ENCODE peak calls at places on chromosomes 16 and 17, in six cellular contexts. H is dorsolateral prefrontal cortex, Q is sigmoid colon, D is HCT116, V is heart right ventricle, L is PC-9. M is an unnamed sample.
A peak's percentile ranks its signal among the peaks of the same experiment; 100 is the strongest.

GRCh38 chr16:68995011-68995504 is 110.4 kb upstream of the HAS3 start:
- DNase-seq in H (no peak), V (no peak), Q (no peak), D (peak; percentile 80), L (peak; percentile 46), M (no peak)

GRCh38 chr16:79295746-79296145 is 304.8 kb downstream of the MAF start:
- DNase-seq in Q (no peak), D (no peak), L (no peak), V (no peak), H (no peak), M (no peak)

GRCh38 chr16:64225036-64225435 is 896.8 kb downstream of the CDH11 start:
- DNase-seq in H (no peak), V (no peak), L (no peak), D (no peak), Q (no peak), M (no peak)

GRCh38 chr16:85034591-85035433 is 7.2 kb downstream of the KIAA0513 start:
- DNase-seq in D (no peak), V (no peak), Q (no peak), H (no peak), L (no peak), M (no peak)

GRCh38 chr17:82458885-82459424 is 414 bp downstream of the NARF start:
- DNase-seq in V (no peak), Q (peak; percentile 71), L (no peak), D (no peak), H (no peak), M (no peak)

GRCh38 chr17:732788-733720 is 658 bp downstream of the TLCD3A start:
- DNase-seq in Q (peak; percentile 75), V (no peak), D (no peak), H (peak; percentile 48), L (peak; percentile 47), M (no peak)

GRCh38 chr17:66733759-66734158 is 101.2 kb upstream of the CACNG5 start:
- DNase-seq in H (no peak), D (no peak), Q (no peak), L (no peak), V (no peak), M (no peak)

GRCh38 chr17:54530398-54530797 is 370.3 kb upstream of the TOM1L1 start:
- DNase-seq in V (no peak), H (no peak), Q (no peak), L (no peak), D (no peak), M (no peak)

GRCh38 chr16:69108069-69108904 is 2.8 kb downstream of the HAS3 start:
- DNase-seq in V (no peak), D (no peak), L (peak; percentile 35), Q (no peak), H (no peak), M (no peak)

GRCh38 chr16:30728904-30729672 is 19.1 kb upstream of the PHKG2 start:
- DNase-seq in D (no peak), H (no peak), V (no peak), Q (peak; percentile 67), L (no peak), M (no peak)
- H3K4me3 ChIP-seq in D (no peak overlapping the region), H (no peak overlapping the region), V (no peak overlapping the region), Q (no peak overlapping the region), L (no peak overlapping the region), M (no peak overlapping the region)

DNA sequence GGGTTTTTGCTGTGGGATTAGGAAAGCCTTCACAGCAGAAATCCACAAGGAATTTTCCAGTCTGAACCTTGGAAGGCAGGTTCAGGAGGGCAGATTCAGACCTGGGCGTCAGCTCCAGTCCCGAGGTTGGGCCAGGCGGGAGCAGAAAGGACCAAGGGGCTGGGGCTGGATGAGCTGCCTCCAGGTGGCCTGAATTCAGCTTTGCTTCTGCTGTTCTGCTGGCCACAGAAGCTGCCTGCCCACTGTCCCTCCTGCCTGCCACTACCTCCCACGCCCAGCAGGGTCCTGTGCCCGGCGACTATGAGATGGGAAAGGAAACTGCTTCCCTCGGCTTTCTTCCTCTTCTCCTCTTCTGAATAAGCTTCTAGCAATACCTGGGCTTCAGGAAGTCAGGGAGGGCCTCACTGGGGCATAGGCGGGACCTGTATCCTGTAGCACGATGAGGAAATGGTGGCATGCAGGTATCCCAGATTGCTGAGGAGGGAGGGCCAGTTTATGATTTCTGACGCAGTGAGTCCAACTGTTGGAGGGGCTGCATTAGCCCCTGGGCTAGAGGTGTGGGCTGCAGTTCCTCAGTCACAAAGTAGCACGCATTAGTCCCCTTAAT is 18.4 kb downstream of the TBX4 start:
- DNase-seq in D (no peak), Q (peak; percentile 36), V (no peak), H (no peak), L (no peak), M (no peak)
- TF ChIP-seq CTCF in D (peak; percentile 38), Q (no peak), V (no peak), H (no peak), L (no peak), M (no peak)

DNA sequence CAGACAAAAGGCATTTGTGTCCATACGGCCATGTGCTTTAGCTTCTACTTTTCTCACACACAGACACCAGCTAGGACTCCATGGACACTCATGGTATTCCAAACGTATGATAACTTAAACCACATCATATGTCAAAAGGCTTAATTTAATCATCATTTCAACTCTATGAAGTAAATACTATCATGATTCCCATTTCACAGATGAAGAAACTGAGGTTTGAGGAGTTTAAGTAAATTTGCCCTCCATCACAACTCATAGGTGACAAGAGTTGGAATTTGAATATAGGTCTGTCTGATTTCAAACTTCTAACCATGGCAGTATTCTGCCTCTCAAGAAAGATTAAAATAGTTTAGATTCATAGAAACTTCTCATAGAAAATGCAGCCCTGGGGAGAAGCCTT is 43.8 kb downstream of the CMC2 start:
- DNase-seq in H (no peak), Q (no peak), L (no peak), V (no peak), D (no peak), M (no peak)
- H3K27ac ChIP-seq in H (no peak overlapping the region), Q (no peak overlapping the region), L (no peak overlapping the region), V (no peak overlapping the region), D (no peak overlapping the region), M (no peak overlapping the region)

GRCh38 chr17:43360739-43361498 is 37.9 kb upstream of the ARL4D start:
- DNase-seq in V (peak; percentile 94), D (no peak), H (peak; percentile 90), Q (peak; percentile 98), L (peak; percentile 99), M (peak; percentile 68)

GRCh38 chr17:43356999-43357398 is 41.8 kb upstream of the ARL4D start:
- DNase-seq in D (no peak), Q (no peak), H (no peak), V (no peak), L (peak; percentile 99), M (peak; percentile 79)

GRCh38 chr17:43363181-43363925 is 35.4 kb upstream of the ARL4D start:
- DNase-seq in V (no peak), L (no peak), H (no peak), Q (no peak), D (no peak), M (no peak)

GRCh38 chr17:43359469-43360105 is 39.2 kb upstream of the ARL4D start:
- DNase-seq in D (no peak), V (no peak), H (no peak), Q (no peak), L (no peak), M (peak; percentile 63)

DNA sequence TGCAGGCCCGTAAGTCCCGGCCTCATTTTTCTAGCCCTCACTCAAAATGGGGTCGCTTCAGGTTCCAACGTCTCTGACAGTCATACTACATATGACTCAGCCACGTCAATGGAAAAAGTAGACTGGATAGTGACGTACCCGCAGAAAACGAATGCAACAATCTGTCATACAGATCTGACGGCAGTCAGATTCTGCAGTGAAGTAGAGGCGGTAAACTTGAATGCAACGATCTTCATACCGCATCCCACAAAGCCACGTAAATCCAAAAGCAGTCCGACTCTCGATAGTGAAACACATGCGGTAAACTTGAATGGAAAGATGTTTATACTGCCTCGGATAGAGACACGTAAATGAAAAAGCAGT is 38.4 kb upstream of the ARL4D start:
- DNase-seq in Q (peak; percentile 88), V (peak; percentile 66), D (no peak), H (peak; percentile 5), L (no peak), M (no peak)
- H3K4me3 ChIP-seq in Q (peak overlapping the region; percentile 60), V (peak overlapping the region; percentile 45), D (no peak overlapping the region), H (peak overlapping the region; percentile 79), L (peak overlapping the region; percentile 64), M (peak overlapping the region; percentile 61)

DNA sequence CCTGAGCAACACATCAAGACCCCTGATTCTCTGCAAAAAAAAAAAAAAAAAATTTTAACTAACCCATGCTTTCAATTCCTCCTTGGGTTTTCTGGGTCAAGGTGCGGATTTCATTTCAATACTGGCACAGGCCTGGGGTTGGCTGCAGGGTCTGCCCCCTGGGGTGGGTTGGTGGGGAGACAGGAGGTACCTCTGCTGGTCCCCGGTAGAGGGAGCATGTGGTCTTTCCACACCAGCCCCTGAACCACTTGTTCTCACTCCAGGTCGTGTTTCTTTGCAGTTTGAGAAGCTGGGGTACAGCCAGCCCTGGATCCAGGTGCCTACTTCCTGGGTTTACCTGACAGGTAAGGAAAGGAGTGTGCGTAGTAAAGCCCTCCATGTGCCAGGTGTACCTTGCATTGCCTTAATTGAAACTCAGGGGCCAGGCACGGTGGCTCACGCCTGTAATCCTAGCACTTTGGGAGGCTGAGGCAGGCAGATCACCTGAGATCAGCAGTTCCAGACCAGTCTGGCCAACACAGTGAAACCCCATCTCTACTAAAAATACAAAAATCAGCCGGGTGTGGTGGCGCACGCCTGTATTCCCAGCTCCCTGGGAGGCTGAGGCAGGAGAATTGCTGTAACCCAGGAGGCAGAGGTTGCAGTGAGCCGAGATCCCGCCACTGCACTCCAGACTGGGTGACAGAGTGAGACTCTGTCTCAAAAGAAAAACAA is 21.8 kb downstream of the SDR42E2 start:
- DNase-seq in D (no peak), L (no peak), V (no peak), H (no peak), Q (no peak), M (no peak)
- TF ChIP-seq CTCF in D (peak; percentile 56), L (peak; percentile 47), V (no peak), H (no peak), Q (no peak), M (no peak)

GRCh38 chr16:89103781-89104180 is 10.1 kb downstream of the ACSF3 start:
- DNase-seq in Q (no peak), D (no peak), H (no peak), L (no peak), V (no peak), M (no peak)
- H3K27ac ChIP-seq in Q (no peak overlapping the region), D (no peak overlapping the region), H (no peak overlapping the region), L (no peak overlapping the region), V (no peak overlapping the region), M (no peak overlapping the region)

DNA sequence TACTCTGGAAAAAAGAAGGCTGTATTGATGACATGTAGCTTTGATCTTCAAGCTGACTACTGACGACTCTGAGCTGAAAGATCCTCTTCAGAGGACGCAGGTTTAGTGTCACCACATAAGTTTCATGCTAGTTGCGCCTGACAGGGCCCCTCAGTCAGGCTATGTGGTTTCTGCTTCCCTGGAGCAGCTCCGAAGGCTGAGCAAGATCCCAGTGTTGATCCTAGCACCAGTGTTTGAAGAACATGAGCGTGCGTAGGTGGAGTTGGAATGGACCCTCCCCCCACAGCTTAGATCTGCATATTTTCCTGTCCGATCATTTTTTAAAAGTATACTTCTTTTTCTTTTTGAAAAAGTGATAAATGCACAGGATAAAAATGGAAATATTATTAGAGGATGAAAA is 17.3 kb downstream of the BANP start:
- DNase-seq in H (no peak), D (no peak), L (no peak), Q (peak; percentile 63), V (no peak), M (no peak)
- H3K4me3 ChIP-seq in H (no peak overlapping the region), D (no peak overlapping the region), L (no peak overlapping the region), Q (no peak overlapping the region), V (no peak overlapping the region), M (no peak overlapping the region)

M was measured in ascending aorta.